ENCODE peak calls at places on chromosome 14, in seven cellular contexts. One of them, this sample, is unnamed.

GRCh38 chr14:37340353-37340752 is 142.6 kb downstream of the MIPOL1 start:
- DNase-seq in K562: peak
- DNase-seq in T47D: no peak
- DNase-seq in SK-N-SH: no peak
- DNase-seq in GM12878: no peak
- DNase-seq in HCT116: no peak
- DNase-seq in H1: no peak
- DNase-seq in this sample: peak

GRCh38 chr14:65239897-65240296 is 137.6 kb upstream of the MAX start:
- DNase-seq in T47D: no peak
- DNase-seq in SK-N-SH: no peak
- DNase-seq in H1: no peak
- DNase-seq in K562: no peak
- DNase-seq in GM12878: no peak
- DNase-seq in HCT116: no peak
- DNase-seq in this sample: no peak

GRCh38 chr14:89576132-89576923 is 159.3 kb upstream of the FOXN3 start:
- DNase-seq in H1: no peak
- DNase-seq in K562: no peak
- DNase-seq in HCT116: no peak
- DNase-seq in GM12878: no peak
- DNase-seq in SK-N-SH: no peak
- DNase-seq in T47D: no peak
- DNase-seq in this sample: no peak

GRCh38 chr14:102907980-102908730 is 14.3 kb upstream of the AMN start:
- DNase-seq in HCT116: no peak
- DNase-seq in GM12878: no peak
- DNase-seq in H1: no peak
- DNase-seq in T47D: no peak
- DNase-seq in K562: no peak
- DNase-seq in SK-N-SH: peak
- DNase-seq in this sample: no peak

GRCh38 chr14:75182820-75183219 is 6.4 kb upstream of the TMED10 start:
- DNase-seq in HCT116: no peak
- DNase-seq in K562: no peak
- DNase-seq in H1: no peak
- DNase-seq in GM12878: no peak
- DNase-seq in SK-N-SH: no peak
- DNase-seq in T47D: no peak
- DNase-seq in this sample: peak

GRCh38 chr14:55180434-55180833 is 11.0 kb downstream of the DLGAP5 start:
- DNase-seq in HCT116: no peak
- DNase-seq in T47D: no peak
- DNase-seq in K562: no peak
- DNase-seq in H1: no peak
- DNase-seq in GM12878: peak
- DNase-seq in SK-N-SH: no peak
- DNase-seq in this sample: no peak

GRCh38 chr14:70585221-70585620 is 15.2 kb downstream of the MED6 start:
- DNase-seq in T47D: no peak
- DNase-seq in HCT116: no peak
- DNase-seq in H1: no peak
- DNase-seq in GM12878: no peak
- DNase-seq in SK-N-SH: no peak
- DNase-seq in K562: no peak
- DNase-seq in this sample: no peak

GRCh38 chr14:36973806-36974442 is 198.5 kb downstream of the SLC25A21 start:
- DNase-seq in T47D: no peak
- DNase-seq in HCT116: no peak
- DNase-seq in K562: peak
- DNase-seq in H1: no peak
- DNase-seq in SK-N-SH: no peak
- DNase-seq in GM12878: no peak
- DNase-seq in this sample: no peak

GRCh38 chr14:63245893-63246292 is 41.6 kb downstream of the RHOJ start:
- DNase-seq in K562: no peak
- DNase-seq in SK-N-SH: no peak
- DNase-seq in HCT116: no peak
- DNase-seq in H1: no peak
- DNase-seq in T47D: no peak
- DNase-seq in GM12878: no peak
- DNase-seq in this sample: no peak

GRCh38 chr14:53890611-53891091 is 66.0 kb downstream of the BMP4 start:
- DNase-seq in GM12878: no peak
- DNase-seq in HCT116: no peak
- DNase-seq in H1: no peak
- DNase-seq in SK-N-SH: no peak
- DNase-seq in T47D: no peak
- DNase-seq in K562: no peak
- DNase-seq in this sample: peak

GRCh38 chr14:86221000-86221399 is 691.1 kb downstream of the FLRT2 start:
- DNase-seq in HCT116: no peak
- DNase-seq in K562: peak
- DNase-seq in GM12878: no peak
- DNase-seq in SK-N-SH: no peak
- DNase-seq in H1: peak
- DNase-seq in T47D: no peak
- DNase-seq in this sample: peak

GRCh38 chr14:51912112-51912786 is 51.8 kb downstream of the GNG2 start:
- DNase-seq in H1: no peak
- DNase-seq in GM12878: no peak
- DNase-seq in K562: no peak
- DNase-seq in SK-N-SH: no peak
- DNase-seq in T47D: no peak
- DNase-seq in HCT116: no peak
- DNase-seq in this sample: no peak

GRCh38 chr14:87268997-87269396 is 724.0 kb downstream of the GALC start:
- DNase-seq in K562: no peak
- DNase-seq in H1: no peak
- DNase-seq in SK-N-SH: no peak
- DNase-seq in HCT116: no peak
- DNase-seq in GM12878: no peak
- DNase-seq in T47D: no peak
- DNase-seq in this sample: no peak

GRCh38 chr14:78875031-78875430 is 704.9 kb downstream of the NRXN3 start:
- DNase-seq in K562: no peak
- DNase-seq in T47D: no peak
- DNase-seq in SK-N-SH: no peak
- DNase-seq in H1: no peak
- DNase-seq in HCT116: no peak
- DNase-seq in GM12878: no peak
- DNase-seq in this sample: no peak

GRCh38 chr14:78904094-78904493 is 733.9 kb downstream of the NRXN3 start:
- DNase-seq in SK-N-SH: no peak
- DNase-seq in K562: no peak
- DNase-seq in H1: no peak
- DNase-seq in HCT116: no peak
- DNase-seq in T47D: no peak
- DNase-seq in GM12878: no peak
- DNase-seq in this sample: no peak

GRCh38 chr14:88961214-88961613 is 136.8 kb downstream of the TTC8 start:
- DNase-seq in GM12878: no peak
- DNase-seq in T47D: no peak
- DNase-seq in H1: no peak
- DNase-seq in SK-N-SH: no peak
- DNase-seq in HCT116: no peak
- DNase-seq in K562: no peak
- DNase-seq in this sample: no peak

GRCh38 chr14:58535084-58535483 is 102.7 kb upstream of the DACT1 start:
- DNase-seq in H1: no peak
- DNase-seq in SK-N-SH: no peak
- DNase-seq in GM12878: no peak
- DNase-seq in T47D: no peak
- DNase-seq in K562: no peak
- DNase-seq in HCT116: no peak
- DNase-seq in this sample: no peak

GRCh38 chr14:89773644-89774316 is 180.8 kb downstream of the EFCAB11 start:
- DNase-seq in H1: peak
- DNase-seq in K562: peak
- DNase-seq in SK-N-SH: no peak
- DNase-seq in T47D: no peak
- DNase-seq in HCT116: no peak
- DNase-seq in GM12878: peak
- DNase-seq in this sample: peak

GRCh38 chr14:103136388-103137271 is 13.4 kb downstream of the TNFAIP2 start:
- DNase-seq in H1: no peak
- DNase-seq in K562: peak
- DNase-seq in GM12878: no peak
- DNase-seq in T47D: no peak
- DNase-seq in HCT116: peak
- DNase-seq in SK-N-SH: no peak
- DNase-seq in this sample: no peak

GRCh38 chr14:42140831-42141279 is 534.2 kb downstream of the LRFN5 start:
- DNase-seq in SK-N-SH: no peak
- DNase-seq in H1: no peak
- DNase-seq in GM12878: no peak
- DNase-seq in K562: no peak
- DNase-seq in T47D: no peak
- DNase-seq in HCT116: no peak
- DNase-seq in this sample: no peak

GRCh38 chr14:21860172-21860571 is 186.6 kb upstream of the OR4E1 start:
- DNase-seq in T47D: no peak
- DNase-seq in GM12878: no peak
- DNase-seq in K562: peak
- DNase-seq in H1: peak
- DNase-seq in HCT116: peak
- DNase-seq in SK-N-SH: peak
- DNase-seq in this sample: peak

GRCh38 chr14:74881425-74882102 is at the start of gene DLST:
- DNase-seq in H1: peak
- DNase-seq in T47D: peak
- DNase-seq in SK-N-SH: peak
- DNase-seq in GM12878: peak
- DNase-seq in HCT116: peak
- DNase-seq in K562: peak
- DNase-seq in this sample: peak

GRCh38 chr14:90630407-90630806 is 185.8 kb downstream of the TTC7B start:
- DNase-seq in GM12878: no peak
- DNase-seq in H1: no peak
- DNase-seq in T47D: no peak
- DNase-seq in SK-N-SH: no peak
- DNase-seq in K562: no peak
- DNase-seq in HCT116: no peak
- DNase-seq in this sample: no peak

GRCh38 chr14:70320294-70320693 is 39.2 kb downstream of the COX16 start:
- DNase-seq in H1: no peak
- DNase-seq in GM12878: no peak
- DNase-seq in T47D: no peak
- DNase-seq in K562: no peak
- DNase-seq in SK-N-SH: no peak
- DNase-seq in HCT116: no peak
- DNase-seq in this sample: no peak

GRCh38 chr14:90088160-90088559 is 26.4 kb downstream of the KCNK13 start:
- DNase-seq in SK-N-SH: no peak
- DNase-seq in K562: no peak
- DNase-seq in HCT116: no peak
- DNase-seq in GM12878: no peak
- DNase-seq in H1: no peak
- DNase-seq in T47D: no peak
- DNase-seq in this sample: no peak

GRCh38 chr14:103700753-103701490 is 14.3 kb downstream of the XRCC3 start:
- DNase-seq in HCT116: no peak
- DNase-seq in K562: no peak
- DNase-seq in GM12878: no peak
- DNase-seq in SK-N-SH: no peak
- DNase-seq in T47D: no peak
- DNase-seq in H1: no peak
- DNase-seq in this sample: no peak

GRCh38 chr14:29548948-29549370 is 378.7 kb downstream of the PRKD1 start:
- DNase-seq in T47D: peak
- DNase-seq in K562: peak
- DNase-seq in SK-N-SH: peak
- DNase-seq in HCT116: peak
- DNase-seq in H1: no peak
- DNase-seq in GM12878: peak
- DNase-seq in this sample: peak

DNA sequence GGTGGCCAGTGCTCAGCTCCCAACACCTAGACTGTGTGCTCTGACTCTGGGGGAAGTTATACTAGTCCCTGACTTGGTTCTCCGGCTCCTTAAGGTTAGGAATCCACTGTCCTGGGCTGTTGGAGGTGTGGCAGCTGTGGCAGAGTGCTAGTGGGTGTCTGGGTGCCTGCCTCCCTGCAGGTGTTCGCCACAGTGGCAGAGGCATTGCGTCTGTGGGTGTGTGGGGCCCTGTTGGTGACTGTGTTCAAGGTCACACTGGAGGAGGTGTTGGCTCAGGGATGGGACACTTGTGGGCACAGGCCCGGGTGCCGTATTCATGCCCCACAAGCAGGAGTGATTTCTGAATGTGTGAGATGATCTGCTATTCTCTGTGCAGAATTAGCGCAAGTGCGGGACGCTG is 467.4 kb downstream of the TMEM121 start:
- DNase-seq in K562: no peak
- DNase-seq in HCT116: no peak
- DNase-seq in SK-N-SH: no peak
- DNase-seq in H1: no peak
- DNase-seq in T47D: no peak
- DNase-seq in GM12878: no peak
- DNase-seq in this sample: no peak
- TF ChIP-seq JUND in K562: no peak
- TF ChIP-seq JUND in HCT116: no peak
- TF ChIP-seq JUND in SK-N-SH: no peak
- TF ChIP-seq JUND in H1: no peak
- TF ChIP-seq JUND in T47D: no peak
- TF ChIP-seq JUND in GM12878: no peak
- TF ChIP-seq JUND in this sample: no peak

DNA sequence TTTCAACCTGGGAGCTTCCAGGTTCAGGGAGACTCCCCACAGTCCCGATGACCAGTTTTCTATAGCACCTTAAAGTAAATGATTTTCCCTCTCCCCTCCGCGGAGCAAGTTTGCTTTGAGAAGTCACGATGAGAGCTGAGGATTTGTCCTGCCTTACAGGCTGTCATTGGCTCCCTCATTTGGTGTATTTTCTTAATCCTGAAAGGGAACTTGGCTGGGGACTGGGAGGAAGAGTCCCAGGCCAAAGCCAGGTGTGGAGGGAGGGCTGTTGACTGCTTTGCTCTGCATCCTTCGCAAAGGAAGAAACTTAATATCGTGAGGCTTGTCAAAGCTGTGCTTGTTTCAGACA is 64.6 kb upstream of the ESRRB start:
- DNase-seq in T47D: no peak
- DNase-seq in K562: no peak
- DNase-seq in GM12878: no peak
- DNase-seq in SK-N-SH: no peak
- DNase-seq in H1: peak
- DNase-seq in HCT116: no peak
- DNase-seq in this sample: no peak
- TF ChIP-seq JUND in T47D: no peak
- TF ChIP-seq JUND in K562: no peak
- TF ChIP-seq JUND in GM12878: no peak
- TF ChIP-seq JUND in SK-N-SH: no peak
- TF ChIP-seq JUND in H1: no peak
- TF ChIP-seq JUND in HCT116: no peak
- TF ChIP-seq JUND in this sample: no peak

GRCh38 chr14:105042813-105043212 is 21.9 kb upstream of the CDCA4 start:
- DNase-seq in H1: no peak
- DNase-seq in HCT116: no peak
- DNase-seq in K562: no peak
- DNase-seq in GM12878: no peak
- DNase-seq in SK-N-SH: no peak
- DNase-seq in T47D: no peak
- DNase-seq in this sample: no peak
- TF ChIP-seq JUND in H1: no peak
- TF ChIP-seq JUND in HCT116: no peak
- TF ChIP-seq JUND in K562: no peak
- TF ChIP-seq JUND in GM12878: no peak
- TF ChIP-seq JUND in SK-N-SH: no peak
- TF ChIP-seq JUND in T47D: no peak
- TF ChIP-seq JUND in this sample: no peak

GRCh38 chr14:72970058-72970630 is 43.9 kb downstream of the DCAF4 start:
- DNase-seq in K562: no peak
- DNase-seq in SK-N-SH: no peak
- DNase-seq in GM12878: no peak
- DNase-seq in HCT116: no peak
- DNase-seq in H1: no peak
- DNase-seq in T47D: no peak
- DNase-seq in this sample: no peak
- TF ChIP-seq JUND in K562: no peak
- TF ChIP-seq JUND in SK-N-SH: no peak
- TF ChIP-seq JUND in GM12878: no peak
- TF ChIP-seq JUND in HCT116: no peak
- TF ChIP-seq JUND in H1: no peak
- TF ChIP-seq JUND in T47D: no peak
- TF ChIP-seq JUND in this sample: no peak